ENCODE peak calls at places on chromosomes 1 and 21, in six cellular contexts. One of them, this sample, is unnamed. For H3K4me1, the result is how much of the 10 kb centered on the place peaks cover.

GRCh38 chr1:186059311-186059710 is 315.7 kb downstream of the TPR start:
- DNase-seq in sigmoid colon: no peak
- DNase-seq in Panc1: no peak
- DNase-seq in suprapubic skin: no peak
- DNase-seq in GM23338: no peak
- DNase-seq in K562: no peak
- DNase-seq in this sample: no peak

GRCh38 chr1:52127181-52128175 is 14.4 kb upstream of the ZFYVE9 start:
- DNase-seq in sigmoid colon: no peak
- DNase-seq in Panc1: peak
- DNase-seq in suprapubic skin: no peak
- DNase-seq in GM23338: peak
- DNase-seq in K562: peak
- DNase-seq in this sample: no peak

GRCh38 chr1:10045480-10046355 is 13.0 kb downstream of the UBE4B start:
- DNase-seq in sigmoid colon: peak
- DNase-seq in Panc1: no peak
- DNase-seq in suprapubic skin: no peak
- DNase-seq in GM23338: no peak
- DNase-seq in K562: peak
- DNase-seq in this sample: no peak

GRCh38 chr21:36155603-36156338 is 853 bp upstream of the DOP1B start:
- DNase-seq in sigmoid colon: peak
- DNase-seq in Panc1: no peak
- DNase-seq in suprapubic skin: no peak
- DNase-seq in GM23338: peak
- DNase-seq in K562: no peak
- DNase-seq in this sample: no peak

GRCh38 chr21:46624050-46624449 is 11.4 kb upstream of the PRMT2 start:
- DNase-seq in sigmoid colon: no peak
- DNase-seq in Panc1: no peak
- DNase-seq in suprapubic skin: no peak
- DNase-seq in GM23338: no peak
- DNase-seq in K562: no peak
- DNase-seq in this sample: no peak

GRCh38 chr1:8747879-8748825 is 69.3 kb downstream of the RERE start:
- DNase-seq in sigmoid colon: no peak
- DNase-seq in Panc1: no peak
- DNase-seq in suprapubic skin: no peak
- DNase-seq in GM23338: no peak
- DNase-seq in K562: no peak
- DNase-seq in this sample: no peak

GRCh38 chr1:234957330-234958065 is 171.1 kb downstream of the TOMM20 start:
- DNase-seq in sigmoid colon: no peak
- DNase-seq in Panc1: no peak
- DNase-seq in suprapubic skin: peak
- DNase-seq in GM23338: peak
- DNase-seq in K562: peak
- DNase-seq in this sample: no peak

GRCh38 chr1:226586650-226587443 is 38.3 kb downstream of the STUM start:
- DNase-seq in sigmoid colon: no peak
- DNase-seq in Panc1: no peak
- DNase-seq in suprapubic skin: no peak
- DNase-seq in GM23338: no peak
- DNase-seq in K562: no peak
- DNase-seq in this sample: no peak

GRCh38 chr21:37408464-37409193 is 42.1 kb downstream of the DYRK1A start:
- DNase-seq in sigmoid colon: no peak
- DNase-seq in Panc1: no peak
- DNase-seq in suprapubic skin: no peak
- DNase-seq in GM23338: no peak
- DNase-seq in K562: no peak
- DNase-seq in this sample: no peak

GRCh38 chr1:200279810-200280411 is 129.9 kb downstream of the ZNF281 start:
- DNase-seq in sigmoid colon: no peak
- DNase-seq in Panc1: no peak
- DNase-seq in suprapubic skin: no peak
- DNase-seq in GM23338: peak
- DNase-seq in K562: peak
- DNase-seq in this sample: no peak

GRCh38 chr1:104868794-104869193 is 1119.1 kb downstream of the AMY1C start:
- DNase-seq in sigmoid colon: no peak
- DNase-seq in Panc1: no peak
- DNase-seq in suprapubic skin: no peak
- DNase-seq in GM23338: no peak
- DNase-seq in K562: no peak
- DNase-seq in this sample: no peak

GRCh38 chr1:33974147-33974546 is 110.3 kb downstream of the HMGB4 start:
- DNase-seq in sigmoid colon: no peak
- DNase-seq in Panc1: no peak
- DNase-seq in suprapubic skin: no peak
- DNase-seq in GM23338: no peak
- DNase-seq in K562: no peak
- DNase-seq in this sample: no peak

GRCh38 chr1:227899141-227899819 is 48.5 kb downstream of the WNT9A start:
- DNase-seq in sigmoid colon: peak
- DNase-seq in Panc1: no peak
- DNase-seq in suprapubic skin: peak
- DNase-seq in GM23338: no peak
- DNase-seq in K562: no peak
- DNase-seq in this sample: no peak

GRCh38 chr1:50405814-50406213 is 17.4 kb downstream of the DMRTA2 start:
- DNase-seq in sigmoid colon: no peak
- DNase-seq in Panc1: no peak
- DNase-seq in suprapubic skin: no peak
- DNase-seq in GM23338: no peak
- DNase-seq in K562: no peak
- DNase-seq in this sample: no peak

GRCh38 chr21:44337941-44338895 is 972 bp downstream of the CFAP410 start:
- DNase-seq in sigmoid colon: peak
- DNase-seq in Panc1: peak
- DNase-seq in suprapubic skin: no peak
- DNase-seq in GM23338: peak
- DNase-seq in K562: peak
- DNase-seq in this sample: no peak

GRCh38 chr1:112625696-112626095 is 6.1 kb downstream of the CAPZA1 start:
- DNase-seq in sigmoid colon: no peak
- DNase-seq in Panc1: no peak
- DNase-seq in suprapubic skin: no peak
- DNase-seq in GM23338: no peak
- DNase-seq in K562: peak
- DNase-seq in this sample: no peak

GRCh38 chr1:175250027-175250426 is 57.5 kb upstream of the KIAA0040 start:
- DNase-seq in sigmoid colon: peak
- DNase-seq in Panc1: no peak
- DNase-seq in suprapubic skin: no peak
- DNase-seq in GM23338: no peak
- DNase-seq in K562: no peak
- DNase-seq in this sample: peak

GRCh38 chr1:153518562-153518961 is 17.2 kb downstream of the S100A6 start:
- DNase-seq in sigmoid colon: no peak
- DNase-seq in Panc1: no peak
- DNase-seq in suprapubic skin: no peak
- DNase-seq in GM23338: no peak
- DNase-seq in K562: no peak
- DNase-seq in this sample: no peak

GRCh38 chr21:21968810-21969588 is 970.8 kb downstream of the NCAM2 start:
- DNase-seq in sigmoid colon: no peak
- DNase-seq in Panc1: no peak
- DNase-seq in suprapubic skin: no peak
- DNase-seq in GM23338: no peak
- DNase-seq in K562: no peak
- DNase-seq in this sample: no peak

GRCh38 chr1:178530037-178530402 is 17.1 kb downstream of the TEX35 start:
- DNase-seq in sigmoid colon: peak
- DNase-seq in Panc1: no peak
- DNase-seq in suprapubic skin: no peak
- DNase-seq in GM23338: no peak
- DNase-seq in K562: no peak
- DNase-seq in this sample: no peak

GRCh38 chr1:24323281-24323680 is 4.1 kb downstream of the GRHL3 start:
- DNase-seq in sigmoid colon: no peak
- DNase-seq in Panc1: no peak
- DNase-seq in suprapubic skin: no peak
- DNase-seq in GM23338: no peak
- DNase-seq in K562: no peak
- DNase-seq in this sample: no peak

GRCh38 chr1:102174259-102174863 is 177.6 kb upstream of the OLFM3 start:
- DNase-seq in sigmoid colon: no peak
- DNase-seq in Panc1: peak
- DNase-seq in suprapubic skin: no peak
- DNase-seq in GM23338: peak
- DNase-seq in K562: peak
- DNase-seq in this sample: no peak

GRCh38 chr1:92931691-92932090 is 29.6 kb downstream of the DIPK1A start:
- DNase-seq in sigmoid colon: no peak
- DNase-seq in Panc1: no peak
- DNase-seq in suprapubic skin: no peak
- DNase-seq in GM23338: no peak
- DNase-seq in K562: no peak
- DNase-seq in this sample: no peak
- H3K4me1 ChIP-seq in sigmoid colon: under half
- H3K4me1 ChIP-seq in Panc1: under half
- H3K4me1 ChIP-seq in suprapubic skin: under half
- H3K4me1 ChIP-seq in GM23338: under half
- H3K4me1 ChIP-seq in K562: under half
- H3K4me1 ChIP-seq in this sample: under half

GRCh38 chr1:156423422-156424352 is 54.7 kb downstream of the RHBG start:
- DNase-seq in sigmoid colon: no peak
- DNase-seq in Panc1: no peak
- DNase-seq in suprapubic skin: no peak
- DNase-seq in GM23338: no peak
- DNase-seq in K562: peak
- DNase-seq in this sample: no peak

GRCh38 chr1:156421062-156421938 is 52.3 kb downstream of the RHBG start:
- DNase-seq in sigmoid colon: peak
- DNase-seq in Panc1: no peak
- DNase-seq in suprapubic skin: no peak
- DNase-seq in GM23338: peak
- DNase-seq in K562: peak
- DNase-seq in this sample: no peak

GRCh38 chr1:156420209-156421061 is 51.4 kb downstream of the RHBG start:
- DNase-seq in sigmoid colon: no peak
- DNase-seq in Panc1: no peak
- DNase-seq in suprapubic skin: no peak
- DNase-seq in GM23338: peak
- DNase-seq in K562: no peak
- DNase-seq in this sample: no peak

GRCh38 chr1:156422602-156423091 is 53.6 kb downstream of the RHBG start:
- DNase-seq in sigmoid colon: no peak
- DNase-seq in Panc1: no peak
- DNase-seq in suprapubic skin: no peak
- DNase-seq in GM23338: peak
- DNase-seq in K562: peak
- DNase-seq in this sample: no peak

GRCh38 chr1:156421939-156422601 is 53.1 kb downstream of the RHBG start:
- DNase-seq in sigmoid colon: no peak
- DNase-seq in Panc1: no peak
- DNase-seq in suprapubic skin: no peak
- DNase-seq in GM23338: peak
- DNase-seq in K562: no peak
- DNase-seq in this sample: no peak
- H3K4me3 ChIP-seq in sigmoid colon: peak
- H3K4me3 ChIP-seq in Panc1: peak
- H3K4me3 ChIP-seq in suprapubic skin: peak
- H3K4me3 ChIP-seq in GM23338: peak
- H3K4me3 ChIP-seq in K562: peak
- H3K4me3 ChIP-seq in this sample: peak

GRCh38 chr1:19430121-19431068 is 54.9 kb downstream of the CAPZB start:
- DNase-seq in sigmoid colon: peak
- DNase-seq in Panc1: no peak
- DNase-seq in suprapubic skin: no peak
- DNase-seq in GM23338: no peak
- DNase-seq in K562: no peak
- DNase-seq in this sample: no peak
- TF ChIP-seq POLR2AphosphoS5 in sigmoid colon: no peak
- TF ChIP-seq POLR2AphosphoS5 in Panc1: no peak
- TF ChIP-seq POLR2AphosphoS5 in suprapubic skin: no peak
- TF ChIP-seq POLR2AphosphoS5 in GM23338: no peak
- TF ChIP-seq POLR2AphosphoS5 in K562: no peak
- TF ChIP-seq POLR2AphosphoS5 in this sample: no peak

DNA sequence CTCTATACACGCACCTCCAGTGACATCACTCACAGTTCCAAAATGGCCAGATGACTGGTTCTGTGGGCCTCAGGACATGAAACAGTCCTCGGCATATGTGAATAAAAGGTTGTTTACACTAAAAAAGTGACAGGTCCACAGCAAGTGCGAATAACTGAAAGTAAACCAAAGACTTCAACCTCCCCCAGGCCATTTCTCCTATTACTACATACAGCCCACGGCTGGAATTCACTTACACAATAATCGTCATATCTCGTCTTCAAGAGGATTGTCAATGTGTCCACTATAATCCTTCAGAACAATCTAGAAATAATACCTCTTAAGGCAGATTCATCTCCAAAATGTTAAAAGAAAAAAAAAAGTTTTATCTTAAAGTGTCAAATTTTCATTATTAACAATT is 1.9 kb upstream of the PRDM15 start:
- DNase-seq in sigmoid colon: no peak
- DNase-seq in Panc1: no peak
- DNase-seq in suprapubic skin: no peak
- DNase-seq in GM23338: no peak
- DNase-seq in K562: no peak
- DNase-seq in this sample: no peak
- H3K4me1 ChIP-seq in sigmoid colon: under half
- H3K4me1 ChIP-seq in Panc1: under half
- H3K4me1 ChIP-seq in suprapubic skin: under half
- H3K4me1 ChIP-seq in GM23338: under half
- H3K4me1 ChIP-seq in K562: under half
- H3K4me1 ChIP-seq in this sample: under half

DNA sequence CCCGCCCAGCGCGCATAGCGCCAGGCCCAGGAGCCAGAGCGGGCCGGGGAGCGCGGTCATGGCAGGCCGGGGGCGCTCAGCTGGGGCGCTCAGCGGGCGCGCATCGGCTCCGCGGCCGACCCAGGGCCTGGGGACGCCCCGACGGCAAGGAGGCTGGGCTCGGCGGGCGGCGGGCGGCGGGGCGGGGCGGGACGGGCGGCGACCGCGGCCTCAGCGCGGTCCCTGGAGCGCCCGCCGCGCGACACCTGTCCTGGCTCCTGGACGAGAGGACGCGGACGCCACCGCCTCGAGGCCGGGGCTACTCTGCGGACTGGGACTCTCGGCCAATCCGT is 273 bp downstream of the BMP8B start:
- DNase-seq in sigmoid colon: no peak
- DNase-seq in Panc1: no peak
- DNase-seq in suprapubic skin: no peak
- DNase-seq in GM23338: peak
- DNase-seq in K562: no peak
- DNase-seq in this sample: no peak
- H3K4me3 ChIP-seq in sigmoid colon: peak
- H3K4me3 ChIP-seq in Panc1: peak
- H3K4me3 ChIP-seq in suprapubic skin: peak
- H3K4me3 ChIP-seq in GM23338: peak
- H3K4me3 ChIP-seq in K562: peak
- H3K4me3 ChIP-seq in this sample: peak

GRCh38 chr1:25543425-25544242 is at the start of gene LDLRAP1:
- DNase-seq in sigmoid colon: peak
- DNase-seq in Panc1: no peak
- DNase-seq in suprapubic skin: no peak
- DNase-seq in GM23338: peak
- DNase-seq in K562: peak
- DNase-seq in this sample: no peak
- TF ChIP-seq POLR2AphosphoS5 in sigmoid colon: peak
- TF ChIP-seq POLR2AphosphoS5 in Panc1: no peak
- TF ChIP-seq POLR2AphosphoS5 in suprapubic skin: no peak
- TF ChIP-seq POLR2AphosphoS5 in GM23338: peak
- TF ChIP-seq POLR2AphosphoS5 in K562: peak
- TF ChIP-seq POLR2AphosphoS5 in this sample: peak